ENCODE peak calls at places on chromosome 17, in five cellular contexts. R is A549, S is SK-N-SH, M is H1, T is K562. G is an unnamed sample.

GRCh38 chr17:2398655-2399571 is 1.9 kb downstream of the MNT start:
- DNase-seq in S (peak; percentile 59), M (peak; percentile 74), R (peak; percentile 82), T (peak; percentile 88), G (no peak)

GRCh38 chr17:41406205-41406604 is 8.8 kb upstream of the KRT31 start:
- DNase-seq in M (no peak), R (peak; percentile 31), S (no peak), T (no peak), G (no peak)

GRCh38 chr17:48614904-48615211 is 234 bp downstream of the HOXB8 start:
- DNase-seq in M (no peak), S (no peak), T (no peak), R (peak; percentile 39), G (no peak)

GRCh38 chr17:18910326-18910725 is 41.6 kb upstream of the SLC5A10 start:
- DNase-seq in S (no peak), R (no peak), M (no peak), T (no peak), G (no peak)

GRCh38 chr17:41429667-41430066 is 5.3 kb upstream of the KRT37 start:
- DNase-seq in T (no peak), M (no peak), S (no peak), R (no peak), G (no peak)

GRCh38 chr17:50514936-50515702 is 6.9 kb downstream of the MYCBPAP start:
- DNase-seq in T (no peak), M (no peak), R (no peak), S (no peak), G (no peak)

GRCh38 chr17:67059372-67059771 is 15.0 kb downstream of the CACNG1 start:
- DNase-seq in T (no peak), M (peak; percentile 29), S (no peak), R (no peak), G (no peak)

GRCh38 chr17:82103588-82104451 is 5.8 kb upstream of the FASN start:
- DNase-seq in S (no peak), T (peak; percentile 79), R (no peak), M (peak; percentile 76), G (no peak)

GRCh38 chr17:83053021-83053778 is 26.2 kb upstream of the METRNL start:
- DNase-seq in M (peak; percentile 46), T (peak; percentile 44), S (no peak), R (no peak), G (no peak)

GRCh38 chr17:9229160-9229825 is 208.0 kb downstream of the NTN1 start:
- DNase-seq in T (no peak), S (no peak), M (no peak), R (no peak), G (no peak)

GRCh38 chr17:77558846-77559626 is 399.5 kb upstream of the TNRC6C start:
- DNase-seq in M (no peak), R (no peak), T (no peak), S (no peak), G (no peak)

GRCh38 chr17:40099627-40100418 is 566 bp downstream of the NR1D1 start:
- DNase-seq in T (no peak), M (no peak), S (no peak), R (no peak), G (no peak)

GRCh38 chr17:31008374-31009035 is 37.7 kb downstream of the RNF135 start:
- DNase-seq in M (peak; percentile 87), T (no peak), S (no peak), R (no peak), G (no peak)

GRCh38 chr17:61328351-61328750 is 71.3 kb upstream of the TBX2 start:
- DNase-seq in S (no peak), M (no peak), R (no peak), T (no peak), G (no peak)

GRCh38 chr17:63997341-63998048 is 656 bp upstream of the PRR29 start:
- DNase-seq in M (no peak), R (no peak), T (no peak), S (peak; percentile 20), G (no peak)

GRCh38 chr17:62626719-62627218 is 701 bp upstream of the MRC2 start:
- DNase-seq in T (no peak), M (no peak), S (peak; percentile 88), R (peak; percentile 81), G (no peak)

GRCh38 chr17:64778367-64779290 is 116.5 kb upstream of the SMURF2 start:
- DNase-seq in M (peak; percentile 78), S (no peak), T (no peak), R (no peak), G (no peak)

GRCh38 chr17:76461765-76462555 is 5.4 kb upstream of the AANAT start:
- DNase-seq in R (no peak), M (peak; percentile 49), T (no peak), S (no peak), G (no peak)

GRCh38 chr17:82461827-82462524 is 3.4 kb downstream of the NARF start:
- DNase-seq in M (no peak), T (peak; percentile 98), S (no peak), R (no peak), G (no peak)

GRCh38 chr17:19012171-19013080 is 7.9 kb upstream of the FAM83G start:
- DNase-seq in S (no peak), T (no peak), M (no peak), R (no peak), G (no peak)

GRCh38 chr17:45849536-45849990 is 4.9 kb downstream of the SPPL2C start:
- DNase-seq in R (no peak), T (no peak), S (no peak), M (no peak), G (no peak)

GRCh38 chr17:76137351-76138233 is 3.5 kb downstream of the FOXJ1 start:
- DNase-seq in M (peak; percentile 77), R (no peak), S (peak; percentile 51), T (no peak), G (no peak)

GRCh38 chr17:1259910-1260389 is 10.3 kb upstream of the BHLHA9 start:
- DNase-seq in S (peak; percentile 51), T (no peak), R (no peak), M (no peak), G (no peak)

DNA sequence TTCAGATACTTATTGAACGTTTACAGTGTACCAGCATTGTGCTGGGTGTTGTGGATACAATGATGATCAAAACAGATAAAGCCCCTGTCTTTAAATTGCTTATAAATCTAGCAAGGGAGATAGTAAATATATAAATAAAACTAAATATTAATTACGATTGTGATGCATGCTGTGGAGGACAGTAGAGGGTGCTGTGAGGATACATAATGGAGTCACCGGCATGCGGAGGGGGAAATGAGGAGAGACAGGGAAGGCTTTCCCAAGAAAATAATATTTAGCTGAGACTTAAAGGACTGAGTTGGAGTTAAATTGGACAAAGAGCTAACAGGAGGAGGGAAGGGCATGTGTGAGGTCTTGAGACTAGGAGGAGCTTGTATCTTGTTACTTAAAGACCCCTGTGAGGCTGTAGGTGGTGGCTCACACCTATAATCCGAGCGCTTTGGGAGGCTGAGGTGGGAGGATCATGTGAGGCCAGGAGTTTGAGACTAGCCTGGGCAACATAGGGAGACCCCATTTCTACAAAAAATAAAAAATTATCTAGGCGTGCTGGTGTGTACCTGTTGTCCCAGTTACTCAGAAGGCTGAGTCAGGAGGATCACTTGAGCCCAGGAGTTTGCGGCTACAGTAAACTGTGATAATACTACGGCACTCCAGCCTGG is 2.4 kb downstream of the DHRS7B start:
- DNase-seq in R (peak; percentile 67), M (no peak), S (peak; percentile 55), T (no peak), G (no peak)
- TF ChIP-seq CHD2 in R (no peak), M (no peak), S (no peak), T (no peak), G (no peak)

DNA sequence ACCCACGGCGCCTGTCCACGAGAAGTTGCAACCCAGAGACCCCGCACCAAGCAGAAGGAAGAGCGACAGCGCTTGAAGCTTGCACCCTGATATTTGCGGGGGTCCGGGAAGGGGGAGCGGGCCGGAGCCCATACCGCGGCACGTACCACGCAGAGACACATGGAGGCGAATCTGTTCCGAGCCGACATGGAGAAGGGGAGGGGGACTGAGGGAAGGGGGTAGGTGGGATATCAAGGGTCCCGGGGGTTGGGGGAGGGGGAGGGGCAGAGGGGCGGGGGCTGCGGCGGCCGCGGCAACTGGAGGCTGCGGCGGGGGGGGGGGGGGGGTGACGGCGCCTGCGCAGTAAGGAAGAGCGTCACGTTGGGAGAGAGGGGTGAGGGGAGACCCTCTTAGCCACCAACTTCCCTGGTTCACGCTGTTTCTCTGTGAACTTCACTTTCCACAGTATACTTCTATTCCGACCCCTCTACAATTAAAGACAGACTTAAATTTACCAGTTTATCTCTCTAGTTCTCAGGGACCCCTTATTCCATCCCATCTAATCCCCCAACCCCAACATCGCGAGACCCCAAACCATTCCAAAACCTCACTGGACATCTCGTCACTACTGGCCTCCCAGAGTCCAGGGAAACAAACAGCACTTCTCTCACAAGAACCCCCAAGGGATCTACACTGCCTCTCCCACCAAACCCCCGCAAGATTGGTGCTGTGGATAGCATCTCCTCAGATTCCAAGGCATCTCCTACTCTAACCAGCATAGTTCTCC is 7.9 kb downstream of the DLG4 start:
- DNase-seq in S (peak; percentile 82), M (no peak), T (no peak), R (no peak), G (no peak)
- TF ChIP-seq CHD2 in S (peak; percentile 79), M (peak; percentile 90), T (no peak), R (no peak), G (no peak)

DNA sequence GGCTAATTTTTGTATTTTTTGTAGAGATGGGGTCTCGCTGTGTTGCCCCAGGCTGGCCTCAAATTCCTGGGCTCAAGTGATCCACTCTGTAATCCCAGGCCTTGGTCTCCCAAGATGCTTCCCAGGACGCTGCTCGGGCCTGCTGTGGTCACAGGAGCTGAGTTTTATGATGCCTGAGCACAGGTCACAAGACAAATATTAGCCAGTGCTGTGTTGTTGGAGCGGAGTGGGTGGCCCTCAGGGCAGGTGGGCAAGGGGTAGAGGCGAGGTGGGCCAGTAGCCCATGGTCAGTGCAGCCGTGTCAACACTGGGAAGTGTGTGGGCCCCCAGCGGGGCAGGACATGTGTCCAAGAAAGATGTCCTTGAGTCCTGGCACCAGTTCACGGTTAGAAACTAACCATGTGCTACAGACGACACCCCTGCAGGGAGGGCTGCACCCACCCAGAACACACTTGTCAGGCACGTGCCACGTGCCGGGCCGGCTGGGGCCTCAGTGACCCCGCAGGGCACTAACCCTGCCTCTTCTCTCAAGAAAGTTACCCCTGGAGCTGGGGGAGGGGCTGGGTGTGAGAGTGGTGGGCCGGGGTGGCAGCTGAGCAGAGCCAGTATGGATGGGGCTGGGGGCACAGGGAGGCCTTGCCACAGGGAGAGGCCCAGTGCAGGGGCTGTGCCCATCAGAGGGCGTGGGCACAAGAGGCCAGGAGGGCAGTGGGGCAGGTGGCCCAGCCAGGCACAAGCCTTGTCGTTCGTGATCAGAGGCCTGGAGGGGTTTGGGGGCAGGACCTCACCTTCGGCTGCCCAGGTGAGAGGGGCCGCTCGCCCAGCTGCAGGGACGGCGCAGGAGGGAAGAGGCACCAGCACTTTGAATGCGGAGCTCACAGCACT is 103.1 kb upstream of the CHMP6 start:
- DNase-seq in R (no peak), T (no peak), M (no peak), S (no peak), G (no peak)
- TF ChIP-seq CHD2 in R (no peak), T (no peak), M (no peak), S (no peak), G (no peak)

DNA sequence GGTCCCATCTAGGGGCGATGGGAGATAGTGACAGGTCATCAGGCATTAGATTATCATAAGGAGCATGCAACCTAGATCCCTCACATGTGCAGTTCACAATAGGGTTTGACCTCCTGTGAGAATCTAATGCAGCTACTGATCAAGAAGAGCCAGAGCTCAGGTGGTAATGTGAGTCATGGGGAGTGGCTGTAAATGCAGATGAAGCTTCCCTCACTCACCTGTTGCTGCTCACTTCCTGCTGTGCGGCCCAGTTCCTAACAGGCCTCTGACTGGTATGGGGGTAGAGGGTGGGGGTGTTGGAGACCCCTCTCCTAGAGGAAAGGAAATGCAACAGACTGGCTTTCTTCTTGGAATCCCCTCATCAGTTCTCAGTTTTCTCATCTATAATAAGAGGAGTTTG is 131.4 kb downstream of the CA10 start:
- DNase-seq in S (no peak), R (no peak), T (no peak), M (no peak), G (no peak)
- TF ChIP-seq CHD2 in S (no peak), R (no peak), T (no peak), M (no peak), G (no peak)

G was measured in GM12878.